ENCODE peak calls at places on chromosomes 3 and 15, in six cellular contexts. F, A, Z, R, L and Y are unnamed samples.
A peak's percentile ranks its signal among the peaks of the same experiment; 100 is the strongest.

GRCh38 chr3:144361002-144361401 is 389.4 kb downstream of the DIPK2A start:
- DNase-seq in F (no peak), A (no peak), Z (no peak), R (no peak), L (no peak), Y (no peak)

GRCh38 chr3:122030381-122031122 is 8.5 kb upstream of the ILDR1 start:
- DNase-seq in F (no peak), A (no peak), Z (no peak), R (no peak), L (peak; percentile 29), Y (no peak)

GRCh38 chr3:128482857-128483656 is 9.9 kb downstream of the GATA2 start:
- DNase-seq in F (no peak), A (no peak), Z (peak; percentile 96), R (no peak), L (peak; percentile 69), Y (no peak)

GRCh38 chr3:114674041-114674440 is 380.2 kb downstream of the TIGIT start:
- DNase-seq in F (no peak), A (no peak), Z (no peak), R (no peak), L (peak; percentile 9), Y (no peak)

GRCh38 chr15:27706300-27706699 is 392.8 kb downstream of the OCA2 start:
- DNase-seq in F (no peak), A (no peak), Z (no peak), R (no peak), L (no peak), Y (no peak)

GRCh38 chr3:14853280-14853956 is 34.7 kb downstream of the FGD5 start:
- DNase-seq in F (no peak), A (no peak), Z (no peak), R (no peak), L (no peak), Y (no peak)

GRCh38 chr3:24688446-24689148 is 193.9 kb upstream of the THRB start:
- DNase-seq in F (no peak), A (no peak), Z (no peak), R (no peak), L (peak; percentile 7), Y (no peak)

GRCh38 chr15:65393557-65393956 is 15.8 kb upstream of the IGDCC3 start:
- DNase-seq in F (no peak), A (no peak), Z (no peak), R (no peak), L (no peak), Y (no peak)

GRCh38 chr3:105145516-105145915 is 221.2 kb upstream of the ALCAM start:
- DNase-seq in F (no peak), A (no peak), Z (no peak), R (no peak), L (no peak), Y (no peak)

GRCh38 chr3:24202071-24202470 is 257.0 kb downstream of the NR1D2 start:
- DNase-seq in F (no peak), A (no peak), Z (no peak), R (no peak), L (peak; percentile 84), Y (no peak)

GRCh38 chr15:74642724-74643367 is 27.2 kb downstream of the CLK3 start:
- DNase-seq in F (no peak), A (peak; percentile 80), Z (no peak), R (no peak), L (peak; percentile 46), Y (no peak)

GRCh38 chr3:126024049-126024854 is 55.3 kb downstream of the ROPN1B start:
- DNase-seq in F (no peak), A (no peak), Z (no peak), R (no peak), L (no peak), Y (no peak)

GRCh38 chr3:123169492-123169929 is 32.2 kb upstream of the SEC22A start:
- DNase-seq in F (no peak), A (no peak), Z (no peak), R (no peak), L (no peak), Y (no peak)

GRCh38 chr3:143924522-143925381 is 46.9 kb upstream of the DIPK2A start:
- DNase-seq in F (no peak), A (no peak), Z (no peak), R (no peak), L (no peak), Y (no peak)

GRCh38 chr15:77852241-77853007 is 219.7 kb upstream of the LINGO1 start:
- DNase-seq in F (no peak), A (no peak), Z (no peak), R (no peak), L (no peak), Y (no peak)

GRCh38 chr3:194608981-194609380 is 24.2 kb downstream of the TMEM44 start:
- DNase-seq in F (no peak), A (no peak), Z (no peak), R (no peak), L (no peak), Y (no peak)

GRCh38 chr3:169112153-169112892 is 551.2 kb downstream of the MECOM start:
- DNase-seq in F (no peak), A (no peak), Z (peak; percentile 16), R (no peak), L (peak; percentile 82), Y (no peak)

GRCh38 chr3:172562881-172563835 is 39.9 kb upstream of the TNFSF10 start:
- DNase-seq in F (no peak), A (peak; percentile 28), Z (no peak), R (no peak), L (peak; percentile 97), Y (peak; percentile 30)